ENCODE peak calls at places on chromosomes 1 and 21, in eight cellular contexts. One of them, this sample, is unnamed.

GRCh38 chr1:205812878-205813754 is at the start of gene SLC41A1:
- DNase-seq in lower lobe of right lung: peak
- DNase-seq in psoas muscle: peak
- DNase-seq in fibroblast of lung: peak
- DNase-seq in heart right ventricle: peak
- DNase-seq in hepatocyte: peak
- DNase-seq in stomach: peak
- DNase-seq in transverse colon: peak
- DNase-seq in this sample: peak

GRCh38 chr1:89975540-89976125 is 19.3 kb upstream of the ZNF326 start:
- DNase-seq in lower lobe of right lung: no peak
- DNase-seq in psoas muscle: no peak
- DNase-seq in fibroblast of lung: no peak
- DNase-seq in heart right ventricle: no peak
- DNase-seq in hepatocyte: no peak
- DNase-seq in stomach: no peak
- DNase-seq in transverse colon: no peak
- DNase-seq in this sample: no peak

GRCh38 chr1:29971703-29972102 is 735.4 kb downstream of the PTPRU start:
- DNase-seq in lower lobe of right lung: no peak
- DNase-seq in psoas muscle: no peak
- DNase-seq in fibroblast of lung: no peak
- DNase-seq in heart right ventricle: no peak
- DNase-seq in hepatocyte: no peak
- DNase-seq in stomach: no peak
- DNase-seq in transverse colon: no peak
- DNase-seq in this sample: no peak

GRCh38 chr1:173295995-173296394 is 88.9 kb upstream of the TNFSF4 start:
- DNase-seq in lower lobe of right lung: no peak
- DNase-seq in psoas muscle: no peak
- DNase-seq in fibroblast of lung: peak
- DNase-seq in heart right ventricle: no peak
- DNase-seq in hepatocyte: no peak
- DNase-seq in stomach: no peak
- DNase-seq in transverse colon: no peak
- DNase-seq in this sample: no peak

GRCh38 chr1:11951901-11952300 is 17.4 kb downstream of the PLOD1 start:
- DNase-seq in lower lobe of right lung: no peak
- DNase-seq in psoas muscle: no peak
- DNase-seq in fibroblast of lung: no peak
- DNase-seq in heart right ventricle: no peak
- DNase-seq in hepatocyte: no peak
- DNase-seq in stomach: no peak
- DNase-seq in transverse colon: no peak
- DNase-seq in this sample: no peak

GRCh38 chr1:92705456-92705855 is 79.5 kb downstream of the EVI5 start:
- DNase-seq in lower lobe of right lung: no peak
- DNase-seq in psoas muscle: no peak
- DNase-seq in fibroblast of lung: peak
- DNase-seq in heart right ventricle: no peak
- DNase-seq in hepatocyte: no peak
- DNase-seq in stomach: no peak
- DNase-seq in transverse colon: no peak
- DNase-seq in this sample: no peak

GRCh38 chr21:45162115-45162514 is 87.7 kb downstream of the ADARB1 start:
- DNase-seq in lower lobe of right lung: no peak
- DNase-seq in psoas muscle: no peak
- DNase-seq in fibroblast of lung: no peak
- DNase-seq in heart right ventricle: no peak
- DNase-seq in hepatocyte: no peak
- DNase-seq in stomach: no peak
- DNase-seq in transverse colon: no peak
- DNase-seq in this sample: no peak

GRCh38 chr1:116724765-116725375 is 29.4 kb upstream of the CD2 start:
- DNase-seq in lower lobe of right lung: no peak
- DNase-seq in psoas muscle: peak
- DNase-seq in fibroblast of lung: peak
- DNase-seq in heart right ventricle: peak
- DNase-seq in hepatocyte: peak
- DNase-seq in stomach: peak
- DNase-seq in transverse colon: peak
- DNase-seq in this sample: peak

GRCh38 chr1:90821152-90821792 is 104.2 kb upstream of the BARHL2 start:
- DNase-seq in lower lobe of right lung: no peak
- DNase-seq in psoas muscle: no peak
- DNase-seq in fibroblast of lung: peak
- DNase-seq in heart right ventricle: no peak
- DNase-seq in hepatocyte: no peak
- DNase-seq in stomach: no peak
- DNase-seq in transverse colon: no peak
- DNase-seq in this sample: no peak

GRCh38 chr1:100462291-100463040 is 75.5 kb upstream of the GPR88 start:
- DNase-seq in lower lobe of right lung: no peak
- DNase-seq in psoas muscle: no peak
- DNase-seq in fibroblast of lung: no peak
- DNase-seq in heart right ventricle: no peak
- DNase-seq in hepatocyte: no peak
- DNase-seq in stomach: no peak
- DNase-seq in transverse colon: peak
- DNase-seq in this sample: no peak

GRCh38 chr1:156892190-156893047 is 1.1 kb upstream of the PEAR1 start:
- DNase-seq in lower lobe of right lung: peak
- DNase-seq in psoas muscle: peak
- DNase-seq in fibroblast of lung: peak
- DNase-seq in heart right ventricle: peak
- DNase-seq in hepatocyte: peak
- DNase-seq in stomach: peak
- DNase-seq in transverse colon: peak
- DNase-seq in this sample: peak

GRCh38 chr1:156894711-156895407 is 1.3 kb downstream of the PEAR1 start:
- DNase-seq in lower lobe of right lung: peak
- DNase-seq in psoas muscle: peak
- DNase-seq in fibroblast of lung: peak
- DNase-seq in heart right ventricle: peak
- DNase-seq in hepatocyte: peak
- DNase-seq in stomach: no peak
- DNase-seq in transverse colon: no peak
- DNase-seq in this sample: no peak

GRCh38 chr1:156894001-156894400 is 483 bp downstream of the PEAR1 start:
- DNase-seq in lower lobe of right lung: peak
- DNase-seq in psoas muscle: no peak
- DNase-seq in fibroblast of lung: peak
- DNase-seq in heart right ventricle: no peak
- DNase-seq in hepatocyte: no peak
- DNase-seq in stomach: no peak
- DNase-seq in transverse colon: no peak
- DNase-seq in this sample: no peak

GRCh38 chr1:156895408-156895874 is 1.9 kb downstream of the PEAR1 start:
- DNase-seq in lower lobe of right lung: no peak
- DNase-seq in psoas muscle: no peak
- DNase-seq in fibroblast of lung: no peak
- DNase-seq in heart right ventricle: no peak
- DNase-seq in hepatocyte: no peak
- DNase-seq in stomach: no peak
- DNase-seq in transverse colon: no peak
- DNase-seq in this sample: no peak

GRCh38 chr1:156893048-156893953 is at the start of gene PEAR1:
- DNase-seq in lower lobe of right lung: no peak
- DNase-seq in psoas muscle: peak
- DNase-seq in fibroblast of lung: peak
- DNase-seq in heart right ventricle: peak
- DNase-seq in hepatocyte: peak
- DNase-seq in stomach: no peak
- DNase-seq in transverse colon: no peak
- DNase-seq in this sample: no peak
- TF ChIP-seq CTCF in lower lobe of right lung: no peak
- TF ChIP-seq CTCF in psoas muscle: no peak
- TF ChIP-seq CTCF in fibroblast of lung: no peak
- TF ChIP-seq CTCF in heart right ventricle: no peak
- TF ChIP-seq CTCF in hepatocyte: peak
- TF ChIP-seq CTCF in stomach: no peak
- TF ChIP-seq CTCF in transverse colon: no peak
- TF ChIP-seq CTCF in this sample: no peak

GRCh38 chr1:47178665-47179022 is 11.2 kb downstream of the PDZK1IP1 start:
- DNase-seq in lower lobe of right lung: no peak
- DNase-seq in psoas muscle: no peak
- DNase-seq in fibroblast of lung: no peak
- DNase-seq in heart right ventricle: no peak
- DNase-seq in hepatocyte: no peak
- DNase-seq in stomach: peak
- DNase-seq in transverse colon: no peak
- DNase-seq in this sample: no peak
- H3K4me3 ChIP-seq in lower lobe of right lung: no peak
- H3K4me3 ChIP-seq in psoas muscle: peak
- H3K4me3 ChIP-seq in fibroblast of lung: no peak
- H3K4me3 ChIP-seq in heart right ventricle: no peak
- H3K4me3 ChIP-seq in hepatocyte: no peak
- H3K4me3 ChIP-seq in stomach: no peak
- H3K4me3 ChIP-seq in transverse colon: no peak
- H3K4me3 ChIP-seq in this sample: peak

GRCh38 chr1:95233321-95233736 is 681 bp upstream of the RWDD3 start:
- DNase-seq in lower lobe of right lung: no peak
- DNase-seq in psoas muscle: peak
- DNase-seq in fibroblast of lung: peak
- DNase-seq in heart right ventricle: peak
- DNase-seq in hepatocyte: peak
- DNase-seq in stomach: peak
- DNase-seq in transverse colon: peak
- DNase-seq in this sample: peak

GRCh38 chr1:95236784-95237575 is 3.0 kb downstream of the RWDD3 start:
- DNase-seq in lower lobe of right lung: no peak
- DNase-seq in psoas muscle: no peak
- DNase-seq in fibroblast of lung: peak
- DNase-seq in heart right ventricle: no peak
- DNase-seq in hepatocyte: no peak
- DNase-seq in stomach: no peak
- DNase-seq in transverse colon: no peak
- DNase-seq in this sample: no peak

GRCh38 chr1:95230768-95231191 is 3.2 kb upstream of the RWDD3 start:
- DNase-seq in lower lobe of right lung: no peak
- DNase-seq in psoas muscle: no peak
- DNase-seq in fibroblast of lung: no peak
- DNase-seq in heart right ventricle: no peak
- DNase-seq in hepatocyte: no peak
- DNase-seq in stomach: peak
- DNase-seq in transverse colon: no peak
- DNase-seq in this sample: no peak

GRCh38 chr1:95232646-95233320 is 1.2 kb upstream of the RWDD3 start:
- DNase-seq in lower lobe of right lung: no peak
- DNase-seq in psoas muscle: no peak
- DNase-seq in fibroblast of lung: no peak
- DNase-seq in heart right ventricle: no peak
- DNase-seq in hepatocyte: no peak
- DNase-seq in stomach: no peak
- DNase-seq in transverse colon: no peak
- DNase-seq in this sample: no peak

GRCh38 chr1:95233737-95234493 is at the start of gene RWDD3:
- DNase-seq in lower lobe of right lung: peak
- DNase-seq in psoas muscle: peak
- DNase-seq in fibroblast of lung: peak
- DNase-seq in heart right ventricle: peak
- DNase-seq in hepatocyte: peak
- DNase-seq in stomach: peak
- DNase-seq in transverse colon: peak
- DNase-seq in this sample: peak
- TF ChIP-seq CTCF in lower lobe of right lung: peak
- TF ChIP-seq CTCF in psoas muscle: peak
- TF ChIP-seq CTCF in fibroblast of lung: peak
- TF ChIP-seq CTCF in heart right ventricle: peak
- TF ChIP-seq CTCF in hepatocyte: peak
- TF ChIP-seq CTCF in stomach: peak
- TF ChIP-seq CTCF in transverse colon: peak
- TF ChIP-seq CTCF in this sample: peak

DNA sequence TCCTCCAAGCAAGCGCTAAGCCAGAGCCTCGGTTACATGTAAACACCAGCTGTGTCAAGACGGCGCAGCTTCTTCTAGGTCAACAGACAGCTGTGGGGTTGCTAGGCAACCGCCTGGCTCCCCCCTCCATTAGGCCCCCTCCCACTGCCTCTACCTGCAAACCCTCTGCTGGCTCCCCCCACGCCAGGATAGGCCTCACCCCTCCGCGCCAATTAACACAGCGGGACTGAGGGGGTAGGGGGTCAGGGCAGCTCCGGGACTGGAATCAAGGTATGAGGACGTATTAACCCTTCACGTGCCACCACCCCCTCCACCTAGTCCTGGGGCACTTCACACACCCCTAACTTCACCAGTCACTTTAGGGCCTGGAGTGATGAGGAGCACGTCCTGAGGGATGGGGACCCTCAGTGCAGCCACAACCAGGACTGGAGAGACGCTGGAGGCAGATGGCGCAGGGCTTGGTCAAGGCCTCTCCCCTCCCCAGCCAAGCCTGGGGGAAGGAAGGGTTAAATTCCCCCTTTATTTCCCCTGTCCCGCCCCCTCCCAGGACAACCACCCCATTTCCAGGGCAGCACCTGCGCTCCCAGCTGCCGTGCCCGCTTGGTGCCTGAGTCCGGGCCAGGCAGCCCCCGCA is 37.4 kb upstream of the WASF2 start:
- DNase-seq in lower lobe of right lung: peak
- DNase-seq in psoas muscle: peak
- DNase-seq in fibroblast of lung: no peak
- DNase-seq in heart right ventricle: peak
- DNase-seq in hepatocyte: peak
- DNase-seq in stomach: no peak
- DNase-seq in transverse colon: peak
- DNase-seq in this sample: no peak
- H3K4me3 ChIP-seq in lower lobe of right lung: peak
- H3K4me3 ChIP-seq in psoas muscle: peak
- H3K4me3 ChIP-seq in fibroblast of lung: no peak
- H3K4me3 ChIP-seq in heart right ventricle: peak
- H3K4me3 ChIP-seq in hepatocyte: peak
- H3K4me3 ChIP-seq in stomach: peak
- H3K4me3 ChIP-seq in transverse colon: peak
- H3K4me3 ChIP-seq in this sample: no peak

GRCh38 chr1:42759114-42759513 is 7.7 kb downstream of the P3H1 start:
- DNase-seq in lower lobe of right lung: no peak
- DNase-seq in psoas muscle: no peak
- DNase-seq in fibroblast of lung: no peak
- DNase-seq in heart right ventricle: no peak
- DNase-seq in hepatocyte: no peak
- DNase-seq in stomach: no peak
- DNase-seq in transverse colon: no peak
- DNase-seq in this sample: no peak
- TF ChIP-seq CTCF in lower lobe of right lung: no peak
- TF ChIP-seq CTCF in psoas muscle: no peak
- TF ChIP-seq CTCF in fibroblast of lung: no peak
- TF ChIP-seq CTCF in heart right ventricle: no peak
- TF ChIP-seq CTCF in hepatocyte: no peak
- TF ChIP-seq CTCF in stomach: no peak
- TF ChIP-seq CTCF in transverse colon: no peak
- TF ChIP-seq CTCF in this sample: no peak

This sample was measured in GM12865.